ENCODE peak calls at places on chromosome 13, in four cellular contexts. Q is colonic mucosa, I is neural progenitor cell, M is adrenal gland. J is an unnamed sample.
A peak's percentile ranks its signal among the peaks of the same experiment; 100 is the strongest.

GRCh38 chr13:44271915-44272341 is 101.7 kb upstream of the SERP2 start:
- DNase-seq in Q (no peak), I (no peak), M (no peak), J (peak; percentile 66)

GRCh38 chr13:109949395-109949794 is 163.0 kb upstream of the IRS2 start:
- DNase-seq in Q (no peak), I (no peak), M (no peak), J (no peak)

GRCh38 chr13:27508802-27509201 is 58.4 kb upstream of the MTIF3 start:
- DNase-seq in Q (no peak), I (no peak), M (no peak), J (no peak)

GRCh38 chr13:89890806-89891205 is 1456.7 kb upstream of the MIR17HG start:
- DNase-seq in Q (no peak), I (no peak), M (no peak), J (no peak)

GRCh38 chr13:74036373-74036772 is 97.8 kb downstream of the KLF12 start:
- DNase-seq in Q (no peak), I (no peak), M (no peak), J (no peak)

GRCh38 chr13:90938848-90939247 is 408.6 kb upstream of the MIR17HG start:
- DNase-seq in Q (no peak), I (no peak), M (no peak), J (no peak)

GRCh38 chr13:87153371-87153770 is 517.8 kb upstream of the SLITRK5 start:
- DNase-seq in Q (no peak), I (no peak), M (no peak), J (no peak)

GRCh38 chr13:25232937-25233515 is 54.3 kb downstream of the MTMR6 start:
- DNase-seq in Q (no peak), I (peak; percentile 48), M (no peak), J (no peak)

GRCh38 chr13:80337011-80337688 is 3.8 kb downstream of the SPRY2 start:
- DNase-seq in Q (peak; percentile 35), I (no peak), M (no peak), J (no peak)

GRCh38 chr13:27535546-27535945 is 84.8 kb downstream of the LNX2 start:
- DNase-seq in Q (no peak), I (no peak), M (no peak), J (no peak)

GRCh38 chr13:69910800-69911199 is 196.8 kb upstream of the ATXN8OS start:
- DNase-seq in Q (no peak), I (no peak), M (no peak), J (no peak)

GRCh38 chr13:42381165-42381425 is 109.1 kb downstream of the AKAP11 start:
- DNase-seq in Q (no peak), I (no peak), M (no peak), J (no peak)

GRCh38 chr13:72648513-72649065 is 78.8 kb downstream of the MZT1 start:
- DNase-seq in Q (no peak), I (peak; percentile 46), M (no peak), J (no peak)

GRCh38 chr13:112748947-112749346 is 59.1 kb downstream of the ATP11A start:
- DNase-seq in Q (no peak), I (no peak), M (peak; percentile 51), J (peak; percentile 72)

GRCh38 chr13:25683662-25684370 is 312.0 kb downstream of the ATP8A2 start:
- DNase-seq in Q (no peak), I (no peak), M (no peak), J (no peak)

GRCh38 chr13:34931572-34931971 is 10.5 kb upstream of the NBEA start:
- DNase-seq in Q (no peak), I (no peak), M (no peak), J (no peak)

GRCh38 chr13:21076265-21076653 is 14.9 kb upstream of the LATS2 start:
- DNase-seq in Q (no peak), I (no peak), M (no peak), J (no peak)

GRCh38 chr13:98399756-98400155 is 177.2 kb downstream of the STK24 start:
- DNase-seq in Q (no peak), I (no peak), M (no peak), J (no peak)

GRCh38 chr13:50894042-50894441 is 15.5 kb upstream of the RNASEH2B start:
- DNase-seq in Q (no peak), I (no peak), M (no peak), J (no peak)

GRCh38 chr13:21069561-21070004 is 8.2 kb upstream of the LATS2 start:
- DNase-seq in Q (no peak), I (no peak), M (no peak), J (peak; percentile 63)

GRCh38 chr13:59771272-59771671 is 392.5 kb downstream of the DIAPH3 start:
- DNase-seq in Q (no peak), I (peak; percentile 20), M (no peak), J (no peak)

GRCh38 chr13:30915691-30916541 is 9.8 kb downstream of the MEDAG start:
- DNase-seq in Q (no peak), I (no peak), M (no peak), J (no peak)

GRCh38 chr13:30916991-30917390 is 10.9 kb downstream of the MEDAG start:
- DNase-seq in Q (no peak), I (no peak), M (no peak), J (no peak)

GRCh38 chr13:30920162-30920561 is 12.3 kb upstream of the TEX26 start:
- DNase-seq in Q (no peak), I (no peak), M (no peak), J (no peak)

GRCh38 chr13:30923423-30923822 is 9.0 kb upstream of the TEX26 start:
- DNase-seq in Q (no peak), I (no peak), M (no peak), J (no peak)

GRCh38 chr13:30918662-30919405 is 12.8 kb downstream of the MEDAG start:
- DNase-seq in Q (no peak), I (no peak), M (no peak), J (no peak)
- H3K4me3 ChIP-seq in Q (no peak overlapping the region), I (no peak overlapping the region), M (no peak overlapping the region), J (no peak overlapping the region)

GRCh38 chr13:48448285-48448962 is 35.5 kb upstream of the LPAR6 start:
- DNase-seq in Q (no peak), I (no peak), M (no peak), J (no peak)
- H3K4me3 ChIP-seq in Q (no peak overlapping the region), I (no peak overlapping the region), M (no peak overlapping the region), J (no peak overlapping the region)

GRCh38 chr13:95677564-95678386 is 836 bp downstream of the DNAJC3 start:
- DNase-seq in Q (peak; percentile 57), I (peak; percentile 57), M (no peak), J (peak; percentile 3)

GRCh38 chr13:95678967-95679366 is 2.0 kb downstream of the DNAJC3 start:
- DNase-seq in Q (no peak), I (no peak), M (no peak), J (no peak)

GRCh38 chr13:95676100-95676774 is 702 bp upstream of the DNAJC3 start:
- DNase-seq in Q (peak; percentile 33), I (no peak), M (peak; percentile 23), J (peak; percentile 0)

GRCh38 chr13:95676775-95677563 is at the start of gene DNAJC3:
- DNase-seq in Q (peak; percentile 98), I (peak; percentile 99), M (peak; percentile 99), J (peak; percentile 98)

DNA sequence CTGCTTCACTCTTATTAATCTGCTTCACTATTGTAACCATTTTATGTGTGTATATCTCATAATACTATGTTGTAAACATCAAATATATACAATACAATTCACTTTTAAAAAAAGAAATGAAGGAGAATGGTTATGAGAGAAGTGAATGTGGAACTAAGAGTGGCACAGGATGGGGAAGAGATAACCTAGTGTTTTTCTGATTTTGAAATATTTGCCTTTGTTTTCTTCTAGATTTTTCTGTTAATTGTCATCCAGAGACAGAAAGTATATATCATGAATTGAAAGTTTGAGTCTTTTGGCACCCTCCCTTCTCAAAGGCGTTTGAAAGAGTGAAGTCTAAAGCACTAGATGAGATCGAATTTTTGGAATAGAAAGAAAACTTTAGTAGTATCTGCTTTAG is 2.8 kb downstream of the DNAJC3 start:
- DNase-seq in Q (no peak), I (no peak), M (no peak), J (no peak)
- H3K4me3 ChIP-seq in Q (no peak overlapping the region), I (no peak overlapping the region), M (no peak overlapping the region), J (no peak overlapping the region)

GRCh38 chr13:78680611-78681010 is 21.7 kb upstream of the OBI1 start:
- DNase-seq in Q (no peak), I (no peak), M (no peak), J (no peak)
- H3K4me3 ChIP-seq in Q (no peak overlapping the region), I (no peak overlapping the region), M (no peak overlapping the region), J (no peak overlapping the region)

GRCh38 chr13:106474906-106475305 is 60.6 kb downstream of the EFNB2 start:
- DNase-seq in Q (no peak), I (no peak), M (no peak), J (no peak)

GRCh38 chr13:106473174-106473573 is 62.3 kb downstream of the EFNB2 start:
- DNase-seq in Q (no peak), I (no peak), M (no peak), J (no peak)

GRCh38 chr13:106468948-106469590 is 66.4 kb downstream of the EFNB2 start:
- DNase-seq in Q (no peak), I (no peak), M (no peak), J (no peak)

GRCh38 chr13:106472621-106473020 is 62.8 kb downstream of the EFNB2 start:
- DNase-seq in Q (no peak), I (no peak), M (no peak), J (no peak)

GRCh38 chr13:106471957-106472543 is 63.4 kb downstream of the EFNB2 start:
- DNase-seq in Q (peak; percentile 69), I (peak; percentile 78), M (no peak), J (peak; percentile 84)
- H3K4me3 ChIP-seq in Q (no peak overlapping the region), I (no peak overlapping the region), M (no peak overlapping the region), J (peak overlapping the region; percentile 13)

GRCh38 chr13:114106991-114107685 is 25.3 kb downstream of the RASA3 start:
- DNase-seq in Q (no peak), I (no peak), M (no peak), J (no peak)
- H3K4me3 ChIP-seq in Q (no peak overlapping the region), I (no peak overlapping the region), M (no peak overlapping the region), J (no peak overlapping the region)

DNA sequence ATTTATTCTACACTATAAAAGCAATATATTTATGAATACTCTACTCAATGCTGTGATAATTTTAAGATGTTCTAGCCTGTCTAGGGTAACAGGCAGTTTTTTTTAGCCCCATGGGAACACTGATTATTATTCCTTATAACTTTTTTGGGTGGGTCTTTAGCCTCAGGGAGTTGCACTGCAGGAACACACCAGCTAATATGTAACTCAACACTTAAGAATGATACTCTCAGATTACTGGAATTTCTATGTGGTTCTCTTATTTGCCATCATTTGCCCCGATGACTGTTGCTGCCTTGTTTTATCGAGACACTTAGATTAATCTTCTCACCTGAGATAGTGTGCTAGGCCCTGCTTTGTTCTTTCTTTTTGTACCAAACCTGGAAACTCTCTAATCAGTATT is 396.9 kb upstream of the SLITRK1 start:
- DNase-seq in Q (no peak), I (no peak), M (no peak), J (no peak)
- H3K4me3 ChIP-seq in Q (no peak overlapping the region), I (no peak overlapping the region), M (no peak overlapping the region), J (no peak overlapping the region)